ENCODE peak calls at places on chromosomes 2 and 18, in four cellular contexts. One of them, this sample, is unnamed. For H3K9me3, the result is how much of the 10 kb centered on the place peaks cover.

GRCh38 chr18:53056064-53056463 is 716.1 kb downstream of the DCC start:
- DNase-seq in AG04450: no peak
- DNase-seq in HCT116: no peak
- DNase-seq in pancreas: no peak
- DNase-seq in this sample: no peak

GRCh38 chr2:217075225-217075802 is 215.4 kb upstream of the TNP1 start:
- DNase-seq in AG04450: no peak
- DNase-seq in HCT116: no peak
- DNase-seq in pancreas: no peak
- DNase-seq in this sample: no peak

GRCh38 chr2:45399040-45399784 is 211.9 kb downstream of the SRBD1 start:
- DNase-seq in AG04450: no peak
- DNase-seq in HCT116: no peak
- DNase-seq in pancreas: no peak
- DNase-seq in this sample: no peak

GRCh38 chr2:20928617-20929016 is 105.7 kb upstream of the LDAH start:
- DNase-seq in AG04450: no peak
- DNase-seq in HCT116: no peak
- DNase-seq in pancreas: no peak
- DNase-seq in this sample: no peak

GRCh38 chr2:15965564-15966019 is 25.2 kb downstream of the MYCN start:
- DNase-seq in AG04450: no peak
- DNase-seq in HCT116: no peak
- DNase-seq in pancreas: no peak
- DNase-seq in this sample: no peak

GRCh38 chr2:14288016-14288415 is 344.5 kb upstream of the LRATD1 start:
- DNase-seq in AG04450: no peak
- DNase-seq in HCT116: no peak
- DNase-seq in pancreas: no peak
- DNase-seq in this sample: no peak

GRCh38 chr2:795245-796041 is 118.2 kb upstream of the TMEM18 start:
- DNase-seq in AG04450: no peak
- DNase-seq in HCT116: no peak
- DNase-seq in pancreas: no peak
- DNase-seq in this sample: no peak

GRCh38 chr2:177242136-177242987 is 22.2 kb downstream of the NFE2L2 start:
- DNase-seq in AG04450: peak
- DNase-seq in HCT116: peak
- DNase-seq in pancreas: peak
- DNase-seq in this sample: no peak

GRCh38 chr2:235135990-235136561 is 184.3 kb downstream of the SH3BP4 start:
- DNase-seq in AG04450: peak
- DNase-seq in HCT116: peak
- DNase-seq in pancreas: peak
- DNase-seq in this sample: no peak

GRCh38 chr18:54871231-54871630 is 43.0 kb downstream of the RAB27B start:
- DNase-seq in AG04450: no peak
- DNase-seq in HCT116: no peak
- DNase-seq in pancreas: no peak
- DNase-seq in this sample: no peak

DNA sequence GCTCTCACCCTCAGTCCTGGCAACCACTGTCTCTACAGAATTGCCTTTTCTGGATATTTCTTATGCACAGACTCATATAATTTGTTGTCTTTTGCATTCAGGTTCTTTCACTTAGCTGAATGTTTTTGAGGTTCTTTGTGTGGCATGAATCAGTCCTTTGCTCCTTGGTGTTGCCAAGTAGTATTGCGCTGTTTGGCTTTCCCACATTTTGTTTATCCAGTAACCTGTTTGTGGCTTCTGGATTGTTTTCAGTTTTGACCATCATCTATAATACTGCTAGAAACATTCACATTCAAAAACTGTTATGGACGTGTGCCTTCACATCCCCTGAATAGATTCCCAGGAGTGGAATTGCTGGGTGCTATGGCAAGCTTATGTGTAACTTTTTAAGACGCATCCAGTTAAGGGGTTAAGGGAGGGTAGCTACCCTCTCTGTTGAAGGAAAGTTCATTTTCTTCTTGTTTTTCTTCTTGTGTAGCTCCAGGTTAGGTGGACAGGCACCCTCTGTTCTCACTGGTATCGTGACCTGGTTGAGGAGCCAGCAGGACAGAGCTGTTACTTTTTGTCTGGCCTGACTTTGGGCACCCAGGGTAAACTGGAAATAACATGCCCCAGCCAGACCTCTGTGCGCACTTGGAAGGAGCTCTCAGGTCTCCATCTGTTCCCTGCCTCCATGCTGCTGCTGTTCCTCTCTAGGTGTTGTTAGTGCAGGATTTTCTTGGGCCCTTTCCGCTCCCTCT is 29.6 kb downstream of the ARHGAP25 start:
- DNase-seq in AG04450: no peak
- DNase-seq in HCT116: no peak
- DNase-seq in pancreas: no peak
- DNase-seq in this sample: no peak
- H3K4me3 ChIP-seq in AG04450: no peak
- H3K4me3 ChIP-seq in HCT116: no peak
- H3K4me3 ChIP-seq in pancreas: no peak
- H3K4me3 ChIP-seq in this sample: no peak

GRCh38 chr18:63152791-63153190 is 166.8 kb downstream of the BCL2 start:
- DNase-seq in AG04450: no peak
- DNase-seq in HCT116: no peak
- DNase-seq in pancreas: no peak
- DNase-seq in this sample: no peak

GRCh38 chr18:63155169-63155852 is 164.3 kb downstream of the BCL2 start:
- DNase-seq in AG04450: no peak
- DNase-seq in HCT116: peak
- DNase-seq in pancreas: peak
- DNase-seq in this sample: no peak

GRCh38 chr18:63152096-63152495 is 167.5 kb downstream of the BCL2 start:
- DNase-seq in AG04450: no peak
- DNase-seq in HCT116: no peak
- DNase-seq in pancreas: no peak
- DNase-seq in this sample: no peak

GRCh38 chr18:63155910-63156773 is 163.4 kb downstream of the BCL2 start:
- DNase-seq in AG04450: no peak
- DNase-seq in HCT116: no peak
- DNase-seq in pancreas: no peak
- DNase-seq in this sample: no peak

GRCh38 chr18:63154350-63155152 is 165.0 kb downstream of the BCL2 start:
- DNase-seq in AG04450: no peak
- DNase-seq in HCT116: no peak
- DNase-seq in pancreas: no peak
- DNase-seq in this sample: no peak
- TF ChIP-seq CTCF in AG04450: no peak
- TF ChIP-seq CTCF in HCT116: no peak
- TF ChIP-seq CTCF in pancreas: no peak
- TF ChIP-seq CTCF in this sample: no peak

GRCh38 chr18:7383336-7383980 is 152.6 kb downstream of the LRRC30 start:
- DNase-seq in AG04450: no peak
- DNase-seq in HCT116: no peak
- DNase-seq in pancreas: no peak
- DNase-seq in this sample: no peak
- H3K9me3 ChIP-seq in AG04450: under half
- H3K9me3 ChIP-seq in HCT116: under half
- H3K9me3 ChIP-seq in pancreas: under half
- H3K9me3 ChIP-seq in this sample: under half

DNA sequence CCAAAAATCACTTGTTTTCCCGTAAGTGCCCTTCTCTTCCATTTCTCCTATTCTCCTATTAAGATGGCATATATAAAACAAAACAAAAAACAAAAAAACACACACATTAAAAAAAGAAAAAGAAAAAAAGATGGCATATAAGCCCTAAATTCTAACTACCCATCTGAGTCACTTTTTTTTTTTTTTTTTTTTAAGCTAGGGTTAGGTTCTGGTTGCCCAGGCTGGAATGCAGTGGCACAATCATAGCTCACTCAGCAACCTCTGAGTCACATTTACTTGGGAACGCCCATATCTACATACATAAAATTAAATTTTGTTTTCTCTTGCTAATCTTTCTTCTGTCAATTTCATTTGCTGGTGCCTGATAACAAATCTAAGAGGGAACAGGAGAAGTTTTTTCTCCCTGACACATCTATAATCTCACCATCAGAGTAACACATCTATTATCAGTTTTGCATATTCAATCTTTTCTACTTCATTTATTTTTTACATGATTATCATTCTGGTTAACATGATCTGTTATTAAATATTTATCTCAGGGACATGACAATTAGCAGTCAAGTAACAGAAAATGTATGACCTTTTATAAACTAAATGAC is 52.1 kb downstream of the EEF1B2 start:
- DNase-seq in AG04450: no peak
- DNase-seq in HCT116: no peak
- DNase-seq in pancreas: no peak
- DNase-seq in this sample: no peak
- H3K4me3 ChIP-seq in AG04450: no peak
- H3K4me3 ChIP-seq in HCT116: no peak
- H3K4me3 ChIP-seq in pancreas: no peak
- H3K4me3 ChIP-seq in this sample: no peak

GRCh38 chr2:23636412-23636811 is 251.4 kb downstream of the KLHL29 start:
- DNase-seq in AG04450: no peak
- DNase-seq in HCT116: no peak
- DNase-seq in pancreas: no peak
- DNase-seq in this sample: no peak
- TF ChIP-seq CTCF in AG04450: peak
- TF ChIP-seq CTCF in HCT116: peak
- TF ChIP-seq CTCF in pancreas: no peak
- TF ChIP-seq CTCF in this sample: no peak

DNA sequence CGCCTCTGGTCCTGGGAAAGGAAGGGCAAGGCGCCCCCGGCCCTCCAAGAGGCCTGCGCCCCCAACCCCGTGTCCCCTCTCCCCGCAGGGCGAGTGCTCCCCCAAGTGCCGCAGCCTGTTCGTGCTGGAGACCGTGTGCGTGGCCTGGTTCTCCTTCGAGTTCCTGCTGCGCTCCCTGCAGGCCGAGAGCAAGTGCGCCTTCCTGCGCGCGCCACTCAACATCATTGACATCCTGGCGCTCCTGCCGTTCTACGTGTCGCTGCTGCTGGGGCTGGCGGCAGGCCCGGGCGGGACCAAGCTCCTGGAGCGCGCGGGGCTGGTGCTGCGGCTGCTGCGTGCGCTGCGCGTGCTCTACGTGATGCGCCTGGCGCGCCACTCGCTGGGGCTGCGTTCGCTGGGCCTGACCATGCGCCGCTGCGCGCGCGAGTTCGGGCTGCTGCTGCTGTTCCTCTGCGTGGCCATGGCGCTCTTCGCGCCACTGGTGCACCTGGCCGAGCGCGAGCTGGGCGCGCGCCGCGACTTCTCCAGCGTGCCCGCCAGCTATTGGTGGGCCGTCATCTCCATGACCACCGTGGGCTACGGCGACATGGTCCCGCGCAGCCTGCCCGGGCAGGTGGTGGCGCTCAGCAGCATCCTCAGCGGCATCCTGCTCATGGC is 52.4 kb downstream of the SLC66A2 start:
- DNase-seq in AG04450: no peak
- DNase-seq in HCT116: no peak
- DNase-seq in pancreas: no peak
- DNase-seq in this sample: no peak
- H3K9me3 ChIP-seq in AG04450: half or more
- H3K9me3 ChIP-seq in HCT116: under half
- H3K9me3 ChIP-seq in pancreas: under half
- H3K9me3 ChIP-seq in this sample: under half